ENCODE peak calls at places on chromosomes 3 and 15, in four cellular contexts. A is H1, Q is GM12878, K is HepG2. E is an unnamed sample.

GRCh38 chr15:36571301-36571700 is 8.1 kb upstream of the CDIN1 start:
- DNase-seq in A (no peak), Q (no peak), K (no peak), E (no peak)

GRCh38 chr3:184259396-184259877 is 1.9 kb downstream of the CAMK2N2 start:
- DNase-seq in A (no peak), Q (no peak), K (no peak), E (no peak)

GRCh38 chr3:79517766-79518413 is 249.9 kb downstream of the ROBO1 start:
- DNase-seq in A (no peak), Q (no peak), K (peak), E (peak)

GRCh38 chr15:51189579-51190397 is 95.1 kb upstream of the TNFAIP8L3 start:
- DNase-seq in A (no peak), Q (no peak), K (no peak), E (no peak)

GRCh38 chr3:114144909-114145688 is 33.8 kb downstream of the DRD3 start:
- DNase-seq in A (no peak), Q (no peak), K (no peak), E (no peak)

GRCh38 chr3:5264093-5264610 is 76.6 kb downstream of the EDEM1 start:
- DNase-seq in A (no peak), Q (no peak), K (no peak), E (peak)

GRCh38 chr3:6132684-6133432 is 728.1 kb upstream of the GRM7 start:
- DNase-seq in A (no peak), Q (peak), K (no peak), E (no peak)

GRCh38 chr15:39830166-39830565 is 47.5 kb upstream of the FSIP1 start:
- DNase-seq in A (no peak), Q (no peak), K (no peak), E (no peak)

GRCh38 chr3:36893137-36893557 is 51.7 kb downstream of the TRANK1 start:
- DNase-seq in A (no peak), Q (no peak), K (no peak), E (no peak)

GRCh38 chr3:109923431-109923830 is 586.1 kb upstream of the DPPA4 start:
- DNase-seq in A (no peak), Q (no peak), K (no peak), E (no peak)

GRCh38 chr15:73212424-73212823 is 156.3 kb downstream of the HCN4 start:
- DNase-seq in A (no peak), Q (no peak), K (no peak), E (no peak)

GRCh38 chr15:76060098-76060989 is 559 bp downstream of the TMEM266 start:
- DNase-seq in A (no peak), Q (peak), K (no peak), E (no peak)

GRCh38 chr3:177516130-177517011 is 319.1 kb upstream of the TBL1XR1 start:
- DNase-seq in A (no peak), Q (no peak), K (peak), E (no peak)

GRCh38 chr3:15502616-15503015 is 18.9 kb downstream of the COLQ start:
- DNase-seq in A (no peak), Q (no peak), K (no peak), E (no peak)

GRCh38 chr15:80957556-80957955 is 32.1 kb downstream of the MESD start:
- DNase-seq in A (no peak), Q (no peak), K (no peak), E (no peak)

GRCh38 chr3:71051893-71052687 is 531.4 kb downstream of the FOXP1 start:
- DNase-seq in A (no peak), Q (no peak), K (no peak), E (no peak)

GRCh38 chr3:133494469-133494868 is 79.0 kb upstream of the CDV3 start:
- DNase-seq in A (no peak), Q (no peak), K (peak), E (no peak)

GRCh38 chr3:127742580-127742979 is 69.8 kb downstream of the ABTB1 start:
- DNase-seq in A (no peak), Q (no peak), K (no peak), E (no peak)

GRCh38 chr15:99151156-99151555 is 46.3 kb downstream of the SYNM start:
- DNase-seq in A (no peak), Q (no peak), K (no peak), E (no peak)

GRCh38 chr3:64852738-64853137 is 164.9 kb upstream of the ADAMTS9 start:
- DNase-seq in A (no peak), Q (no peak), K (no peak), E (no peak)

GRCh38 chr3:77460326-77460725 is 420.4 kb downstream of the ROBO2 start:
- DNase-seq in A (no peak), Q (no peak), K (no peak), E (peak)

GRCh38 chr3:147943265-147943945 is 534.2 kb downstream of the ZIC1 start:
- DNase-seq in A (no peak), Q (no peak), K (no peak), E (no peak)

GRCh38 chr3:76998555-76998954 is 41.3 kb upstream of the ROBO2 start:
- DNase-seq in A (no peak), Q (no peak), K (no peak), E (no peak)

GRCh38 chr3:194998948-194999347 is 272.0 kb downstream of the XXYLT1 start:
- DNase-seq in A (no peak), Q (no peak), K (no peak), E (no peak)

GRCh38 chr3:128385080-128385832 is 81.4 kb downstream of the DNAJB8 start:
- DNase-seq in A (no peak), Q (no peak), K (peak), E (no peak)

GRCh38 chr3:66997560-66998074 is 490 bp upstream of the KBTBD8 start:
- DNase-seq in A (no peak), Q (no peak), K (no peak), E (no peak)

DNA sequence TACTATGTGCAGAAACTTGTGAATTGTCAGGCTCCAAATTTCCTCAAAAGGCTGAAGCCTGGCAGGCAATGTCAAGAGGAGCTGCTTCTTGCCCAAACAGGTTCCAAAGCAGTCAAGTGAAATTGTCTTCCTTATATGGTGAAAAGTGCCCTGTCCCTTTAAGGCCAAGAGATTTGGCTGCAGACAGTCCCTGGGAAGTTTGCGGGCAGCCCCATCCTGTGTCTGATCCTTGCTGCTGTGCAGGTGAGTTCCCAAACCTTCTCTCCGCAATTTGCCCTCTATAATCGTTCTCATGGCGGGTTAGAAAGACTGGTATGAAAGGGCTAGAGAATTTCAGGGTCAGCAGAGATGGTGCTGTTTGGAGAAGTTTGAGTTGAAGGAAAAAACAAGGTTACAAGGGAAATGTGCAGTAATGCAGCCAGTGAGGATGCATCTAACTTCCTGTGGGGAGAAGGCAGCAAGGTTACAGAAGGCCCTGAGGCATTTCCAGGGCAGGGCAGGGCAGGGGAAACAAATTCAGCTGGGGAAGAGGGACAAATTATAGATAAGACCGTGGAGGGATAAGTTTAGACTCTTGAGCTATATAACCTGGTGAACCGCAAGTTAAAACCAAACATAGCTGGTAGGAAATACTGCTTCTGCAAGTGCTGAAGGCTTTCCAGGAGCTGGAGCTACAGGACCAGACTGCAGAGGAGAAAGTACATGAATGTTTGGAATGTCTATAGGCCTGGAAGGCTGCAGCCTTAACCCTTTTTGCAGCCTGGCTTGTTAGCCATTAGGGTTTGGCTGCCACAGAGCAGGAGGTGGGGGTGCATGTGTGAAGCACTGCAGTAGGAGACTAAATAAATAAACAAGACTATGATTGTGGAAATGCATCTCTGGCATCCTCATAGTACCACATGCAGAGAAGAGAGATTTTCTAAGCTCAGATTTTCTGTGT is 256.2 kb upstream of the IL12A start:
- DNase-seq in A (peak), Q (no peak), K (no peak), E (no peak)
- H3K9ac ChIP-seq in A (peak), Q (no peak), K (no peak), E (peak)

GRCh38 chr15:63449711-63450110 is 54.7 kb upstream of the USP3 start:
- DNase-seq in A (no peak), Q (no peak), K (no peak), E (no peak)
- TF ChIP-seq SUZ12 in A (no peak), Q (no peak), K (no peak), E (no peak)

DNA sequence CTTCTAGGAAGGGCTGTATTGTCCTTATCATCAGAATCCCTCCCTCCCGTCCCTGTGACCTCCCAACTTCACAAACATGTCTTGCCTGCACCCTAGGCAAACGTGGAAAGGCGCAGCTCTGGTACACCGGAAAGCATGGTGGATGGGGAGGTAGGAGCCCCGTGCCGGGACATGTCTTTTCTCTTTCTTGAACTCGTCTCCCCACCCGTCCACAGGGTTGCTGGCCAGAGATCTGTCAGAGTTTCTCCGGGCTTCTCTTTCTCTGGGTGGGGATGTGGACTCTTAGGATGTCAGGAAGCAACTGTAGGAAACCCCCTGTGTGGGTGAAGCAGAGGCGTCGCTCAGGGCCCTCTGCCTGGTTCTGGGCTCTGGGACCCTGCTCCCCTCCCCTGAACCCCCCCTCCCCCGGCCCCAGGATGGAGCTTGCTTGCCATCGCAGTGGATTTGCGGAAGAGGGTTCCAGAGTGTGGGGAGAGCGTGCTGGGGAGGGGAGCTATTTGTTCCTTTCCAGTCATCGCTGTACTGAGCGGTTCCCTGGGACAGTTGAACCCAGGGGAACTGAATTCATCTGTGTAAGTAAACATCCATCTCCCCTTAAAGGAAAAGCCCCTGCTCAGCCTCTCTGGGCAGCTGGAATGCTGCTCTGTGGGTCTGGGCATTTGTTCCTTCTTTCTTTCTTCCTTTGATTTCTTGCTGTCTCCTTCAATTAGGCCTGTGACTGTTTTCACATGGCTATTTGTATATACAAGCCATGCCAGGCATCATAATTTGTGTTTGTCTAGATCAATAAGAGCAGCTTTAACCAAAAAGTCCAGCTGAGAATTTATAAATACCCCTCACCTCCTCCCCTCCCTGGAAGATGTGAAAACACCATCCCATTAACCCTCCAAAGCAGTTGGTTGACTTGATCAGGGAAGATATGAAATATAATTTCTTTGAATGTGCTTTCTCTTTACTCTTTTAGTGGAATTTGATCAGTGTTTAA is 72.8 kb downstream of the SMAD3 start:
- DNase-seq in A (no peak), Q (no peak), K (no peak), E (no peak)
- H3K9ac ChIP-seq in A (no peak), Q (peak), K (no peak), E (no peak)

DNA sequence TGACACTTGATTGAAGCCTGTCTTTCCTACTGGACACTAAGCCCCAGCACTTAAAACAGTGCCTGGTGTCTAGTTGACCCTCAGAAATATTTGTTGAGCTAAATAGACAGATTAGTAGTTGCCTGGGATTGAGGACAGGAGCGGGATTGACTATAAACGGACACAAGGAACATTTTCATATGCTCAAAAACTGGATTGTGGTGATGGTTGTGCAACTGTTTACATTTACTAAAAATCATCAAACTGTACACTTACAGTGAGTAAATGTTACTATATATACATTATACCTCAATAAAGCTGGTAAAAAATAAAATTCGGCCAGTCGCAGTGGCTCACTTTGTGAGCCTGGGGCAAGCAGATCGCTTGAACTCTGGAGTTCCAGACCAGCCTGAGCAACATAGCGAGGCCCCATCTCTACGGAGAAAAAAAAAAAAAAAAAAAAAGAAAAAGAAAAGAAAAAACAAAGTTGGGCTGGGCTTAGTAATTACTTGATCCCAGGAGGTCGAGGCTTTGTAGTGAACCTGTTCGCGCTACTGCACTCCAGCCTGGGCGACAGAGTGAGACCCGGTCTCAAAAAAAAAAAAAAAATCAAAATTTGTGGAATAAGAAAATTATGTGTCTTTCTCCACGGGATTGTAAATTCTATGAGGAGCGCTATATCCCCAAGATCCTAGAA is 632 bp upstream of the IDH3A start:
- DNase-seq in A (no peak), Q (no peak), K (no peak), E (no peak)
- TF ChIP-seq SUZ12 in A (no peak), Q (no peak), K (no peak), E (no peak)

DNA sequence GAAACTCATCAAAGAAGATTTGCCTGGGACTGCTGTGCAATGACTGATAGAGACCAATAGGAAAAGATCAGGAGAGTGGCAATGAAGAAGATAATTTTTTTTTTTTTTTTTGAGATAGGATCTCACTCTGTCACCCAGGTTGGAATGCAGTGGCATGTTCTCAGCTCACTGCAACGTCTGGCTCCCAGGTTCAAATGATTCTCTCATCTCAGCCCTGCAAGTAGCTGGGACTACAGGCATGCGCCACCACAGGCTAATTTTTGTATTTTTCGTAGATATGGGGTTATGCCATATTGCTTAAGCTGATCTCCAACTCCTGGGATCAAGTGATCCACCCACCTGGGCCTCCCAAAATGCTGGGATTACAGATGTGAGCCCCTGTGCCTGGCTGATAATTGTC is 116.9 kb upstream of the CCNL1 start:
- DNase-seq in A (no peak), Q (no peak), K (no peak), E (no peak)
- H3K9ac ChIP-seq in A (no peak), Q (no peak), K (no peak), E (no peak)

DNA sequence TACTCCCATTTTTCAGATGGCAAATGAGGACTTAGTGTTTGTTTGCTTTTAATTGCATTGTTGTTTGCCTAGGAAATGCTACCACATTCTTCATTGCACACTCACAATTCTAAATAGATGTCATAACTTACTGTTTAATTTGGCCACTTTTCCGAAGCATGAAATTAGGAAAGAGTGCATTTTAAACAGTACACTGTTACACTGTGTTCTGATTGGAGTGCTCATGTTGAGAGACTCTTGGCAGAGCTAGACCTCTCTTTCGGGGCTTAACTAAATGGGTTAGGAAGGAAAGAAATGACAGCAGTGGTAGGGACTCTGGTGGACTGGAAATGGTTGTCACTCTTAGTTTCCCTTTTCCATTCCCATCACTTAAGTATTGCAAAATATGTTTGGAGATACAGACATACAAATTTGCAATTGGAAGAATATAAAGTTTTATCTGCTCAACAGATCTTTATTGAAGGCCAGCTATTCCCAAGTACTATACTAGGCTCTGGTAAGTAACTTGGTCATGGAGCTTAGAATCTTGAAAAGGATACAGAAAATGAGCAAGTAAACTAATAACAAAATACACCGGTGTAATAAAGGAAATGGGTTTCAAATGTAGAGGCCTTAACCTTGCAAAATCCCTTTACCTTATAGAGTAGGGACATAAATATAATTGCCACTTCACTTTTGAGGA is 90.2 kb downstream of the DCUN1D1 start:
- DNase-seq in A (no peak), Q (no peak), K (no peak), E (no peak)
- TF ChIP-seq SUZ12 in A (no peak), Q (no peak), K (no peak), E (no peak)

GRCh38 chr3:157091096-157091833 is 68.7 kb downstream of the CCNL1 start:
- DNase-seq in A (no peak), Q (no peak), K (no peak), E (no peak)
- H3K9ac ChIP-seq in A (no peak), Q (peak), K (no peak), E (no peak)

DNA sequence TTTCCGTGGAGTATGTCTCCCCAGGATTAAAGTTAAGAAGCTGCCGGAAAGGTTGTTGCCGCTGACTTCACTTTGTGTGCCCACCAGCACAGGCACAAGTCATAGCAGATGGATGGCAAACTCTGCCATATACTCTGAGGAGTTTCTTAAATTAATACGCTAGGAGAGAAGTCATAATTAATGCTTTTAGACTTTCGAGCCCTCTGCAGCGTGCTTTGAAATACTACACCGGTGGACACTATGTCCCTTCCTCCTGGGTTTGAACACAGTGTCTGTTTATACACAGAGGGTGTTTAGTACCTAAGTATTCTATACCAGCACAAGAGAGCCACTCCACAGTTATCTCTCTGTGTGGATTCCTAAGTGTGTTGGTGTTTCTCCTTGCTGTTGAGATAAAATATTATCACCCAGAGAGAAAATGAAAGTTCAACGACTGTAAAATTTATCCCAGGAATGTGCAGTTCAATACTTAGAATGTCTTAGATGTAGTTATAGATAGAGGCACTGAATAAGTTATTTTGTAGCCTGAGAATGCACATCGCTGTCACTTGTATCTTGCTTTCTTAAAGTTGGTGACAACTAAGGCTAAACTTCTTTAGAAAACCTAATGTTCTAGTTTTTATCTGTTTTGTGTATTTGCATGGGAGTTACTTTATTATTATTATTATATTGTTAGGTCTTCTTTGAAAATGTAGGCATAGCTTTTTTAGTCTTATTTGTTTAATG is 1.6 kb downstream of the MBNL1 start:
- DNase-seq in A (no peak), Q (no peak), K (peak), E (no peak)
- TF ChIP-seq SUZ12 in A (no peak), Q (no peak), K (no peak), E (no peak)

E was measured in NT2/D1.